ENCODE peak calls at places on chromosomes 13 and 19, in four cellular contexts. One of them, this sample, is unnamed. For H3K4me1, the result is how much of the 10 kb centered on the place peaks cover.

GRCh38 chr13:104295537-104295936 is 1229.3 kb upstream of the SLC10A2 start:
- DNase-seq in left ventricle myocardium inferior: no peak
- DNase-seq in right cardiac atrium: no peak
- DNase-seq in heart right ventricle: no peak
- DNase-seq in this sample: no peak

GRCh38 chr13:23450340-23451046 is 17.0 kb upstream of the SACS start:
- DNase-seq in left ventricle myocardium inferior: no peak
- DNase-seq in right cardiac atrium: no peak
- DNase-seq in heart right ventricle: no peak
- DNase-seq in this sample: no peak

GRCh38 chr19:42850981-42851717 is 28.4 kb downstream of the PSG1 start:
- DNase-seq in left ventricle myocardium inferior: peak
- DNase-seq in right cardiac atrium: peak
- DNase-seq in heart right ventricle: peak
- DNase-seq in this sample: peak

GRCh38 chr13:111474136-111475002 is 153.9 kb downstream of the TEX29 start:
- DNase-seq in left ventricle myocardium inferior: no peak
- DNase-seq in right cardiac atrium: no peak
- DNase-seq in heart right ventricle: no peak
- DNase-seq in this sample: no peak

GRCh38 chr13:110329258-110329657 is 22.2 kb downstream of the COL4A2 start:
- DNase-seq in left ventricle myocardium inferior: no peak
- DNase-seq in right cardiac atrium: no peak
- DNase-seq in heart right ventricle: no peak
- DNase-seq in this sample: no peak

GRCh38 chr19:16416574-16416973 is 55.2 kb downstream of the EPS15L1 start:
- DNase-seq in left ventricle myocardium inferior: no peak
- DNase-seq in right cardiac atrium: no peak
- DNase-seq in heart right ventricle: no peak
- DNase-seq in this sample: no peak

GRCh38 chr19:51799311-51799997 is 4.5 kb downstream of the FPR3 start:
- DNase-seq in left ventricle myocardium inferior: peak
- DNase-seq in right cardiac atrium: peak
- DNase-seq in heart right ventricle: peak
- DNase-seq in this sample: peak

GRCh38 chr19:10724573-10725071 is 6.7 kb downstream of the DNM2 start:
- DNase-seq in left ventricle myocardium inferior: no peak
- DNase-seq in right cardiac atrium: no peak
- DNase-seq in heart right ventricle: no peak
- DNase-seq in this sample: no peak

GRCh38 chr13:94182185-94182761 is 297.2 kb downstream of the DCT start:
- DNase-seq in left ventricle myocardium inferior: no peak
- DNase-seq in right cardiac atrium: no peak
- DNase-seq in heart right ventricle: no peak
- DNase-seq in this sample: no peak

GRCh38 chr19:33203529-33203928 is 9.4 kb downstream of the LRP3 start:
- DNase-seq in left ventricle myocardium inferior: no peak
- DNase-seq in right cardiac atrium: peak
- DNase-seq in heart right ventricle: no peak
- DNase-seq in this sample: no peak

GRCh38 chr13:73259061-73259908 is 200.5 kb downstream of the KLF5 start:
- DNase-seq in left ventricle myocardium inferior: no peak
- DNase-seq in right cardiac atrium: no peak
- DNase-seq in heart right ventricle: no peak
- DNase-seq in this sample: no peak

GRCh38 chr13:88125055-88125454 is 453.9 kb downstream of the SLITRK5 start:
- DNase-seq in left ventricle myocardium inferior: no peak
- DNase-seq in right cardiac atrium: no peak
- DNase-seq in heart right ventricle: no peak
- DNase-seq in this sample: no peak

GRCh38 chr13:95601906-95602305 is 42.6 kb downstream of the DZIP1 start:
- DNase-seq in left ventricle myocardium inferior: no peak
- DNase-seq in right cardiac atrium: no peak
- DNase-seq in heart right ventricle: no peak
- DNase-seq in this sample: no peak

GRCh38 chr19:12603714-12604113 is 6.9 kb downstream of the ZNF490 start:
- DNase-seq in left ventricle myocardium inferior: no peak
- DNase-seq in right cardiac atrium: no peak
- DNase-seq in heart right ventricle: no peak
- DNase-seq in this sample: no peak

GRCh38 chr13:96816261-96816660 is 178.0 kb downstream of the OXGR1 start:
- DNase-seq in left ventricle myocardium inferior: no peak
- DNase-seq in right cardiac atrium: peak
- DNase-seq in heart right ventricle: no peak
- DNase-seq in this sample: no peak

GRCh38 chr19:14023404-14024235 is 4.3 kb upstream of the RLN3 start:
- DNase-seq in left ventricle myocardium inferior: peak
- DNase-seq in right cardiac atrium: peak
- DNase-seq in heart right ventricle: peak
- DNase-seq in this sample: peak

GRCh38 chr13:41017744-41018582 is 1.2 kb downstream of the ELF1 start:
- DNase-seq in left ventricle myocardium inferior: no peak
- DNase-seq in right cardiac atrium: no peak
- DNase-seq in heart right ventricle: no peak
- DNase-seq in this sample: no peak

GRCh38 chr13:95255072-95255732 is 46.0 kb downstream of the ABCC4 start:
- DNase-seq in left ventricle myocardium inferior: no peak
- DNase-seq in right cardiac atrium: no peak
- DNase-seq in heart right ventricle: no peak
- DNase-seq in this sample: no peak

GRCh38 chr19:10797541-10798256 is 38.3 kb downstream of the TMED1 start:
- DNase-seq in left ventricle myocardium inferior: no peak
- DNase-seq in right cardiac atrium: no peak
- DNase-seq in heart right ventricle: no peak
- DNase-seq in this sample: no peak

GRCh38 chr13:102402292-102402691 is 444 bp upstream of the FGF14 start:
- DNase-seq in left ventricle myocardium inferior: peak
- DNase-seq in right cardiac atrium: peak
- DNase-seq in heart right ventricle: peak
- DNase-seq in this sample: peak

GRCh38 chr19:2034729-2035589 is 16.1 kb downstream of the MKNK2 start:
- DNase-seq in left ventricle myocardium inferior: no peak
- DNase-seq in right cardiac atrium: no peak
- DNase-seq in heart right ventricle: no peak
- DNase-seq in this sample: peak

GRCh38 chr13:110714798-110715394 is 1.4 kb downstream of the ING1 start:
- DNase-seq in left ventricle myocardium inferior: peak
- DNase-seq in right cardiac atrium: peak
- DNase-seq in heart right ventricle: peak
- DNase-seq in this sample: peak

GRCh38 chr19:2047449-2048103 is 3.5 kb downstream of the MKNK2 start:
- DNase-seq in left ventricle myocardium inferior: no peak
- DNase-seq in right cardiac atrium: peak
- DNase-seq in heart right ventricle: no peak
- DNase-seq in this sample: peak

GRCh38 chr13:49731766-49732165 is 40.5 kb upstream of the EBPL start:
- DNase-seq in left ventricle myocardium inferior: no peak
- DNase-seq in right cardiac atrium: no peak
- DNase-seq in heart right ventricle: no peak
- DNase-seq in this sample: no peak

GRCh38 chr13:44734204-44734707 is 158.1 kb upstream of the TSC22D1 start:
- DNase-seq in left ventricle myocardium inferior: peak
- DNase-seq in right cardiac atrium: no peak
- DNase-seq in heart right ventricle: peak
- DNase-seq in this sample: peak

GRCh38 chr13:94303644-94304174 is 175.8 kb downstream of the DCT start:
- DNase-seq in left ventricle myocardium inferior: no peak
- DNase-seq in right cardiac atrium: no peak
- DNase-seq in heart right ventricle: no peak
- DNase-seq in this sample: no peak

GRCh38 chr19:42396248-42396541 is 6.1 kb upstream of the CNFN start:
- DNase-seq in left ventricle myocardium inferior: no peak
- DNase-seq in right cardiac atrium: no peak
- DNase-seq in heart right ventricle: no peak
- DNase-seq in this sample: no peak

GRCh38 chr19:49210108-49210900 is 52.7 kb downstream of the TRPM4 start:
- DNase-seq in left ventricle myocardium inferior: no peak
- DNase-seq in right cardiac atrium: no peak
- DNase-seq in heart right ventricle: no peak
- DNase-seq in this sample: peak

GRCh38 chr13:36154567-36155231 is 23.5 kb upstream of the DCLK1 start:
- DNase-seq in left ventricle myocardium inferior: peak
- DNase-seq in right cardiac atrium: peak
- DNase-seq in heart right ventricle: peak
- DNase-seq in this sample: no peak

GRCh38 chr13:19665427-19665859 is 32.0 kb downstream of the MPHOSPH8 start:
- DNase-seq in left ventricle myocardium inferior: no peak
- DNase-seq in right cardiac atrium: no peak
- DNase-seq in heart right ventricle: no peak
- DNase-seq in this sample: no peak

GRCh38 chr13:24995225-24995804 is 100.6 kb upstream of the PABPC3 start:
- DNase-seq in left ventricle myocardium inferior: no peak
- DNase-seq in right cardiac atrium: peak
- DNase-seq in heart right ventricle: peak
- DNase-seq in this sample: no peak

GRCh38 chr19:42313096-42313839 is at the start of gene TMEM145:
- DNase-seq in left ventricle myocardium inferior: no peak
- DNase-seq in right cardiac atrium: no peak
- DNase-seq in heart right ventricle: no peak
- DNase-seq in this sample: no peak

GRCh38 chr13:30832377-30832776 is 73.7 kb upstream of the MEDAG start:
- DNase-seq in left ventricle myocardium inferior: no peak
- DNase-seq in right cardiac atrium: no peak
- DNase-seq in heart right ventricle: no peak
- DNase-seq in this sample: no peak
- H3K4me1 ChIP-seq in left ventricle myocardium inferior: under half
- H3K4me1 ChIP-seq in right cardiac atrium: under half
- H3K4me1 ChIP-seq in heart right ventricle: under half
- H3K4me1 ChIP-seq in this sample: under half

DNA sequence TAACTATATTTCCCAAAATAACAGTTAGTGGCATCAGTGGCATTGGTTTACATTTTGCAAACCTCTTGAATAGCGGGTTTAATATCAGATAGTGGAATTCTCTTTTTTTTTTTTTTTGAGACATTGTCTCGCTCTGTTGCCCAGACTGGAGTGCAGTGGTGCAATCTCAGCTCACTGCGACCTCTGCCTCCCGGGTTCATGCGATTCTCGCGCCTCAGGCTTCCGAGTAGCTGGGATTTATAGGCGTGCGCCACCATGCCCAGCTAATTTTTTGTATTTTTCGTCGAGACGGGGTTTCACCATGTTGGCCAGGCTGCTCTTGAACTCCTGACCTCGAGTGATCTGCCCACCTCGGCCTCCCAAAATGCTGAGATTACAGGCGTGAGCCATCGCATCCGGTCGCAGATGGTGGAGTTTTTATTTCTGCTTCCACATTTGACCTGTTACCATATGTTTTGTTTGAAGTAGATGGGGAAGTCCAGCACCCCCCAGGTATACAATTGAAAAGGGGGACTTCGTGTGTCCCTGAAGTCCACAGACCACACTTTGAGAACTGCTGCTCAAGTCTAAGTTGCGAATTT is 40.5 kb upstream of the XPO4 start:
- DNase-seq in left ventricle myocardium inferior: no peak
- DNase-seq in right cardiac atrium: no peak
- DNase-seq in heart right ventricle: no peak
- DNase-seq in this sample: no peak
- H3K27ac ChIP-seq in left ventricle myocardium inferior: no peak
- H3K27ac ChIP-seq in right cardiac atrium: no peak
- H3K27ac ChIP-seq in heart right ventricle: peak
- H3K27ac ChIP-seq in this sample: no peak

GRCh38 chr19:19445911-19446361 is 40.5 kb downstream of the GATAD2A start:
- DNase-seq in left ventricle myocardium inferior: no peak
- DNase-seq in right cardiac atrium: no peak
- DNase-seq in heart right ventricle: no peak
- DNase-seq in this sample: no peak
- H3K4me1 ChIP-seq in left ventricle myocardium inferior: half or more
- H3K4me1 ChIP-seq in right cardiac atrium: under half
- H3K4me1 ChIP-seq in heart right ventricle: half or more
- H3K4me1 ChIP-seq in this sample: under half

DNA sequence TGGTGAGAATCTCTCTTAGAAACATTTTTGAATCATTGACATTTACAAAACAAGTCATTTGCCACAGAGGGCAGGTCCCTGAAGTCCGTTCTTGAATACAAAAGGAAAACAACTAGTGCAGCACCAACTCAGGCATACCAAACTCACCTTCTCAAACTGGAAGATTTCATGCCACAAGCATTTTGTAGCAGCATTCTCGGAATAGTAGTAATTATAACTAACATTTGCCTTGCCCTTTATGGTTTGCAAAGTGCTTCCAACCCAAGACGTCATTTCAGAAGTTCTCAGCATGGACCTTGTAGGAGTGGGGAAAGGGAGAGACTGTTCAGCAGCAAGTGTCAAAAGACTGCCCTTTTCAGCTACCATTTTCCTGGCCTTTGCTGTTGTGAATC is 344.6 kb downstream of the RFC3 start:
- DNase-seq in left ventricle myocardium inferior: no peak
- DNase-seq in right cardiac atrium: no peak
- DNase-seq in heart right ventricle: no peak
- DNase-seq in this sample: no peak
- H3K27ac ChIP-seq in left ventricle myocardium inferior: peak
- H3K27ac ChIP-seq in right cardiac atrium: peak
- H3K27ac ChIP-seq in heart right ventricle: peak
- H3K27ac ChIP-seq in this sample: peak

GRCh38 chr19:8593931-8594330 is 16.6 kb downstream of the ADAMTS10 start:
- DNase-seq in left ventricle myocardium inferior: no peak
- DNase-seq in right cardiac atrium: no peak
- DNase-seq in heart right ventricle: no peak
- DNase-seq in this sample: no peak
- H3K4me1 ChIP-seq in left ventricle myocardium inferior: under half
- H3K4me1 ChIP-seq in right cardiac atrium: under half
- H3K4me1 ChIP-seq in heart right ventricle: under half
- H3K4me1 ChIP-seq in this sample: under half

GRCh38 chr13:78100481-78100880 is 181.8 kb upstream of the EDNRB start:
- DNase-seq in left ventricle myocardium inferior: no peak
- DNase-seq in right cardiac atrium: no peak
- DNase-seq in heart right ventricle: no peak
- DNase-seq in this sample: no peak
- H3K27ac ChIP-seq in left ventricle myocardium inferior: no peak
- H3K27ac ChIP-seq in right cardiac atrium: no peak
- H3K27ac ChIP-seq in heart right ventricle: no peak
- H3K27ac ChIP-seq in this sample: no peak

GRCh38 chr19:15252398-15253018 is 20.3 kb upstream of the EPHX3 start:
- DNase-seq in left ventricle myocardium inferior: no peak
- DNase-seq in right cardiac atrium: no peak
- DNase-seq in heart right ventricle: no peak
- DNase-seq in this sample: peak
- H3K4me1 ChIP-seq in left ventricle myocardium inferior: half or more
- H3K4me1 ChIP-seq in right cardiac atrium: under half
- H3K4me1 ChIP-seq in heart right ventricle: half or more
- H3K4me1 ChIP-seq in this sample: under half

GRCh38 chr13:113105032-113105993 is at the start of gene F7:
- DNase-seq in left ventricle myocardium inferior: no peak
- DNase-seq in right cardiac atrium: no peak
- DNase-seq in heart right ventricle: no peak
- DNase-seq in this sample: no peak
- H3K27ac ChIP-seq in left ventricle myocardium inferior: no peak
- H3K27ac ChIP-seq in right cardiac atrium: no peak
- H3K27ac ChIP-seq in heart right ventricle: no peak
- H3K27ac ChIP-seq in this sample: no peak

This sample was measured in aorta.